ENCODE peak calls at places on chromosomes 5 and 9, in five cellular contexts. Y is 8988T, U is stromal cell of bone marrow, H is neural crest cell, R is NCI-H1417. E is an unnamed sample.

GRCh38 chr5:91359957-91360609 is 23.0 kb downstream of the ARRDC3 start:
- DNase-seq in H (no peak), R (no peak), U (no peak), Y (no peak), E (no peak)

GRCh38 chr5:138559937-138560336 is 15.3 kb downstream of the HSPA9 start:
- DNase-seq in H (no peak), U (no peak), Y (no peak), R (no peak), E (no peak)

GRCh38 chr9:95336281-95336680 is 18.8 kb upstream of the FANCC start:
- DNase-seq in Y (no peak), U (no peak), R (no peak), H (peak; percentile 18), E (no peak)

GRCh38 chr5:81768960-81769452 is 18.1 kb upstream of the SSBP2 start:
- DNase-seq in U (peak; percentile 93), R (no peak), Y (no peak), H (no peak), E (no peak)

GRCh38 chr9:86424246-86424891 is 70.2 kb upstream of the TUT7 start:
- DNase-seq in H (no peak), U (no peak), R (no peak), Y (no peak), E (no peak)

GRCh38 chr9:128191406-128192046 is at the start of gene CIZ1:
- DNase-seq in R (peak; percentile 91), H (peak; percentile 74), Y (peak; percentile 94), U (peak; percentile 63), E (peak; percentile 87)

GRCh38 chr5:83718195-83718825 is 2.3 kb downstream of the HAPLN1 start:
- DNase-seq in Y (peak; percentile 37), U (peak; percentile 44), R (peak; percentile 54), H (peak; percentile 40), E (peak; percentile 79)

GRCh38 chr9:125593581-125593980 is 113.4 kb downstream of the MAPKAP1 start:
- DNase-seq in H (no peak), R (no peak), U (no peak), Y (no peak), E (no peak)

GRCh38 chr9:14251146-14252071 is 62.5 kb downstream of the NFIB start:
- DNase-seq in R (peak; percentile 8), H (no peak), Y (no peak), U (peak; percentile 64), E (no peak)

E was measured in OCI-M1.